ENCODE peak calls at places on chromosomes 1 and 21, in eight cellular contexts. G is stomach, J is transverse colon, E is esophagus muscularis mucosa, U is suprapubic skin, T is breast epithelium, O is HCT116, W is upper lobe of left lung. Z is an unnamed sample.

GRCh38 chr1:36116906-36117305 is 8.1 kb downstream of the COL8A2 start:
- DNase-seq in J (no peak), T (no peak), G (no peak), O (no peak), E (no peak), W (no peak), U (no peak), Z (no peak)

GRCh38 chr1:86207323-86207722 is 50.8 kb upstream of the COL24A1 start:
- DNase-seq in W (no peak), O (no peak), E (no peak), T (no peak), U (no peak), J (no peak), G (no peak), Z (no peak)

GRCh38 chr1:221878134-221878533 is 136.2 kb upstream of the DUSP10 start:
- DNase-seq in U (no peak), E (no peak), G (no peak), J (no peak), W (no peak), T (no peak), O (no peak), Z (no peak)

GRCh38 chr21:28828981-28829380 is 163.7 kb downstream of the LTN1 start:
- DNase-seq in G (no peak), E (no peak), O (no peak), W (no peak), U (no peak), T (no peak), J (no peak), Z (no peak)

GRCh38 chr1:87518794-87519193 is 190.1 kb downstream of the LMO4 start:
- DNase-seq in G (no peak), T (no peak), E (no peak), O (no peak), W (no peak), J (no peak), U (no peak), Z (no peak)

GRCh38 chr1:180698580-180698979 is 66.8 kb downstream of the XPR1 start:
- DNase-seq in G (no peak), J (no peak), E (no peak), W (no peak), U (no peak), O (no peak), T (no peak), Z (no peak)

GRCh38 chr1:66450043-66450514 is 83.9 kb upstream of the SGIP1 start:
- DNase-seq in E (no peak), W (no peak), O (no peak), T (no peak), J (no peak), U (no peak), G (no peak), Z (no peak)

GRCh38 chr1:177138347-177138746 is 26.2 kb downstream of the ASTN1 start:
- DNase-seq in J (no peak), G (no peak), T (no peak), U (no peak), W (no peak), O (no peak), E (no peak), Z (no peak)

GRCh38 chr1:30400436-30400975 is 322.9 kb downstream of the MATN1 start:
- DNase-seq in T (no peak), W (no peak), J (no peak), O (no peak), G (no peak), U (peak; percentile 26), E (no peak), Z (peak; percentile 55)

GRCh38 chr1:163145435-163145834 is 57.3 kb downstream of the RGS5 start:
- DNase-seq in J (no peak), O (no peak), W (no peak), G (no peak), E (no peak), U (no peak), T (no peak), Z (no peak)

GRCh38 chr1:158969855-158970254 is 38.5 kb downstream of the PYHIN1 start:
- DNase-seq in E (no peak), O (no peak), W (no peak), U (no peak), J (no peak), T (no peak), G (no peak), Z (no peak)

GRCh38 chr21:45902292-45902995 is 79.1 kb upstream of the COL6A1 start:
- DNase-seq in U (no peak), E (no peak), T (no peak), J (no peak), W (peak; percentile 22), G (no peak), O (no peak), Z (peak; percentile 54)

DNA sequence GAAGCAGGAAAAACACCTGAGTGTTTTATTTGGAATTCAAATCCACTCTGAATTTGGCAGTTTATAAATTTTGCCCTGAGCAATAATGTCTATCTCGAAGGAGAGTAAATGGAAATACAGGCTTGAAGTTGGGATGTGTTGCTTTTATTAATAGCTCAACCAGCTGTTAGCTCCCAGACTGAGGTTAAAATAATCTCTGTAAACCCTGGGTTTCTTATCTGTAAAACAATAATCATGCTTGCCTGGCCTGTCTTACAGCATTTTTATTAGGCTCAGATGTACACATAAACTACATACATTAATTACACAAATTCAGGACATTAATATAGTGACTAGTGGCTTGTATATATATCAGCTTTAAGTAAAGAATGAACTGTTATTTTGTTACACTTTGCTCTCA is 148.5 kb downstream of the GALNT2 start:
- DNase-seq in E (no peak), W (no peak), O (no peak), U (no peak), J (no peak), G (no peak), T (no peak), Z (no peak)
- TF ChIP-seq CTCF in E (no peak), W (no peak), O (no peak), U (no peak), J (no peak), G (no peak), T (no peak), Z (no peak)

DNA sequence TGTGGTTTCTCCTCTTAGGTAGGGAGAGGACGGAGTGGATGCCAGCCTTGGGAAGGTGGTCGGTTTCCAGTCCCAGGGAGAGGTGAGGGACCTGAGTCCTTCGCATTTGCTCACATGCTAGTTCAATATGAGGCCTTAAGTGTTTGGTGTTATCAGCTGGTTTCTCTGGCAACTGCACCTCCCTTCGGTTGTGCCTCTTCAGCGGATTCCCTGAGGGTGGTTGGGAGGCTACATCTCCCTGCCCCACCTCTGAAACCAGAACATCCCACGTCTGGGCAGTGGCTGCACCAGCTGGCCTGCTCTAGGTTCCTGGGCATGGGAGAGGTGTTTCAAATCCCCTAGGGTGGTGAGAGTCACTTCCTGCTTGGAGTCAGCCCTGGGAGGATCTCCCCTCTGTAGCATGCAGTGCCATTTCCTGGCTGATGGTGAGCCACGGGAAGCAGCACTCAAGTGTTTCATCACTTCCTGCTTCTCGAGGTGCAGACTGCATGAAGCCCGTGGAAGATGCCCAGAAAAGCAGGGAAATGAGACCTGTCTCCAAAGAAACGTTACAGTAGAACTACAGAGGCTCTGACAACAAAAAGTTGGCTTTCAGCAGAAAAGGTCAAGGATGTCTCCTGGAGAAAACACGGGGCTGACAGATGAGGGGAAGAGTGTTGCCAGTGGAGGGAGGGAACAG is 4.5 kb downstream of the TMEM125 start:
- DNase-seq in E (no peak), O (no peak), J (no peak), G (no peak), U (peak; percentile 53), T (peak; percentile 36), W (no peak), Z (peak; percentile 73)
- TF ChIP-seq POLR2AphosphoS5 in E (no peak), O (no peak), J (no peak), G (no peak), U (no peak), T (no peak), W (peak; percentile 50), Z (no peak)

DNA sequence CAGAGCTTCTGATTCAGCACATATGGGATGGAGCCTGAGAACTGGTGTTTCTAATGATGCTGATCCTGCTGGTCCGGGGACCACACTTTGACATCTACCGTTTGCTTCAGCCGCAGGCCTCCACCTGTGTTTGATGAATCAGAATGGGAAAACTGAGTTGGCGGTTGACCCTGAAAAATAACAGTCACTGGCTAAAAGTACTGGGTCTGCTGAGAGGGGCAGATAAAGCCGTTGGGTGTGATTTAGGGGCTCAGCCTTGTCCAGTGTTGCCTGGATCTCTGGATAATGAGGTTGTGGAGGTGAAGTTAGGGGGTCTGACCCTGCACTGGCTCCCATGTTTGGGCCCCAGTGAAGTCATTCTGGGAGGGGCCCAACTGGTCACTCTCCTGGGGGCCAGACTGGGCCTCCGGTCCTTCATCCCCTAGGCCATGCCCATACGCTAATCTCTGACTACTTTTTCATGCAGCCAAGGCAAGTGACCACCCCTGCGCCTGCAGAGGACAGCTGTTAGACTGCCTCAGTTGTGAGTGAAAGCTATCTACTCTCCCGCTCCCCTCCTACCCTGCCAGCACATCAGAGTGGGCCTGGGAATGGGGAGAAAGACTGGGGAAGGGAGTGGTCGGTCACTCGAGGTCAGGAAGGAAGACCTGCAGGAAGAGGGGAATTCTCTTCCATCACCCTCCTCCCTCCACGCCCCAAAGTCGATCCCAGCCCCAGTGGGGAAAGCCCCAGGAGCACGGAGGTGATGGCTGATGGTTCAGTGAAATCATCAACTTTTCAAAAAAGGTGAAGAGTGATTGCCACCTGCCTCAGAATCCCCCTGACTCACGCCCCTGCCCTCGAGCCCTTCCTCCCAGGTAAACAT is 27.7 kb downstream of the VASH2 start:
- DNase-seq in E (no peak), W (no peak), U (no peak), O (no peak), J (no peak), T (no peak), G (peak; percentile 5), Z (no peak)
- TF ChIP-seq POLR2A in E (no peak), W (no peak), U (no peak), O (no peak), J (no peak), T (no peak), G (no peak), Z (no peak)

GRCh38 chr1:43552059-43552742 is 21.5 kb downstream of the PTPRF start:
- DNase-seq in J (no peak), E (no peak), G (no peak), U (no peak), W (no peak), O (no peak), T (no peak), Z (no peak)

GRCh38 chr1:43556772-43557171 is 26.1 kb downstream of the PTPRF start:
- DNase-seq in T (no peak), O (no peak), E (no peak), G (no peak), W (no peak), U (no peak), J (no peak), Z (no peak)

GRCh38 chr1:43552813-43553212 is 22.1 kb downstream of the PTPRF start:
- DNase-seq in T (peak; percentile 92), E (no peak), U (no peak), J (peak; percentile 74), W (no peak), G (peak; percentile 51), O (no peak), Z (no peak)

GRCh38 chr1:43551396-43551888 is 20.8 kb downstream of the PTPRF start:
- DNase-seq in O (no peak), E (no peak), W (no peak), T (no peak), U (no peak), J (no peak), G (no peak), Z (no peak)

DNA sequence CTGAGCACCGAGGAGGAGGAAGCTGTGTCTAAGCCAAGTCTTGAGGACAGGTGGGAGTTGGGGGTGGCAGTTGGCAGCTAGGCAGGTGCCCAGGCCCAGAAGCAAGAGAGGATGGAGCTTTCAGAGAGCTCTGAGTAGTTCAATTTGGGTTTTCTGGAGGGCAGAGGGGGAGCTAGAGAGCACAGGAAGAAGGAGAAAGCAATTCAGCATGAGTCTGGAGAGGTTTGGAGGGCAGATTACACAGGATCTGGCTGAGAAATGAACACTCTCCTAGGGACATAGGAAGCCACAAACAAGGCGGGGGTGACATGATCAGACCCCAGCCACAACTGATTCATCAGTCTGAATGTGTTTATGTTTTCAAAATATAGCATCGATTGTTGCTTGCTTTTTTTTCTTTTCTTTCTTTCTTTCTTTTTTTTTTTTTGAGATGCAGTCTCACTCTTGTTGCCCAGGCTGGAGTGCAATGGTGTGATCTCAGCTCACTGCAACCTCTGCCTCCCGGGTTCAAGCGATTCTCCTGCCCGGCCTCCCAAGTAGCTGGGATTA is 23.8 kb downstream of the PTPRF start:
- DNase-seq in G (no peak), U (no peak), E (no peak), J (no peak), W (no peak), T (no peak), O (peak; percentile 21), Z (no peak)
- TF ChIP-seq CTCF in G (no peak), U (peak; percentile 39), E (no peak), J (peak; percentile 33), W (no peak), T (no peak), O (peak; percentile 55), Z (peak; percentile 22)

Z was measured in spleen.